ENCODE peak calls at places on chromosomes 5 and 9, in ten cellular contexts. U is AG09309; Y is CD8-positive, alpha-beta T cell; D is SK-N-SH; J is body of pancreas; G is A673; S is GM13977; L is GM20000; C is activated CD8-positive, alpha-beta T cell treated with anti-CD3 and anti-CD28 coated beads for 36 hours; W is heart left ventricle. A is an unnamed sample.

GRCh38 chr5:112848116-112848811 is 12.8 kb upstream of the SRP19 start:
- DNase-seq in U (peak), Y (no peak), D (peak), J (no peak), G (peak), S (peak), L (peak), C (peak), W (no peak), A (peak)

GRCh38 chr5:116273458-116274242 is 188.8 kb downstream of the COMMD10 start:
- DNase-seq in U (no peak), Y (no peak), D (no peak), J (no peak), G (no peak), S (peak), L (peak), C (no peak), W (no peak), A (no peak)

GRCh38 chr5:169914766-169915165 is 65.5 kb downstream of the INSYN2B start:
- DNase-seq in U (no peak), Y (no peak), D (no peak), J (no peak), G (no peak), S (no peak), L (no peak), C (no peak), W (no peak), A (peak)

GRCh38 chr9:116687074-116687761 is at the start of gene TRIM32:
- DNase-seq in U (peak), Y (peak), D (peak), J (peak), G (peak), S (peak), L (peak), C (peak), W (peak), A (peak)

GRCh38 chr5:151251001-151251551 is 1.9 kb upstream of the GM2A start:
- DNase-seq in U (no peak), Y (no peak), D (no peak), J (no peak), G (no peak), S (no peak), L (no peak), C (peak), W (no peak), A (no peak)

GRCh38 chr9:100394032-100394695 is 32.8 kb upstream of the MSANTD3 start:
- DNase-seq in U (no peak), Y (no peak), D (no peak), J (no peak), G (no peak), S (no peak), L (no peak), C (no peak), W (no peak), A (no peak)

GRCh38 chr9:130665431-130666392 is 1.3 kb downstream of the PRDM12 start:
- DNase-seq in U (no peak), Y (no peak), D (peak), J (no peak), G (no peak), S (peak), L (no peak), C (peak), W (no peak), A (no peak)

GRCh38 chr9:27763831-27764230 is 190.6 kb upstream of the C9orf72 start:
- DNase-seq in U (no peak), Y (no peak), D (no peak), J (no peak), G (no peak), S (no peak), L (no peak), C (no peak), W (no peak), A (peak)

GRCh38 chr5:1555011-1555807 is 31.4 kb upstream of the LPCAT1 start:
- DNase-seq in U (peak), Y (no peak), D (no peak), J (no peak), G (no peak), S (peak), L (no peak), C (no peak), W (peak), A (peak)

GRCh38 chr5:52961238-52961637 is 27.9 kb upstream of the ITGA2 start:
- DNase-seq in U (peak), Y (no peak), D (no peak), J (no peak), G (peak), S (no peak), L (no peak), C (no peak), W (no peak), A (peak)

GRCh38 chr5:170311856-170312405 is 14.4 kb upstream of the LCP2 start:
- DNase-seq in U (no peak), Y (no peak), D (no peak), J (no peak), G (no peak), S (no peak), L (no peak), C (no peak), W (no peak), A (peak)

GRCh38 chr9:134738869-134739659 is 97.5 kb downstream of the COL5A1 start:
- DNase-seq in U (no peak), Y (peak), D (peak), J (peak), G (peak), S (no peak), L (peak), C (peak), W (peak), A (peak)

GRCh38 chr5:38009754-38010386 is 170.0 kb upstream of the GDNF start:
- DNase-seq in U (no peak), Y (no peak), D (no peak), J (no peak), G (no peak), S (no peak), L (no peak), C (no peak), W (no peak), A (no peak)

GRCh38 chr9:131619680-131620079 is 74.4 kb downstream of the PRRT1B start:
- DNase-seq in U (no peak), Y (no peak), D (no peak), J (no peak), G (no peak), S (no peak), L (no peak), C (no peak), W (no peak), A (no peak)

GRCh38 chr5:124906339-124907097 is 160.1 kb upstream of the ZNF608 start:
- DNase-seq in U (peak), Y (no peak), D (peak), J (peak), G (peak), S (no peak), L (no peak), C (no peak), W (peak), A (peak)
- TF ChIP-seq CTCF in U (peak), Y (no peak), D (peak), J (peak), G (no peak), S (no peak), L (no peak), C (no peak), W (no peak), A (no peak)

DNA sequence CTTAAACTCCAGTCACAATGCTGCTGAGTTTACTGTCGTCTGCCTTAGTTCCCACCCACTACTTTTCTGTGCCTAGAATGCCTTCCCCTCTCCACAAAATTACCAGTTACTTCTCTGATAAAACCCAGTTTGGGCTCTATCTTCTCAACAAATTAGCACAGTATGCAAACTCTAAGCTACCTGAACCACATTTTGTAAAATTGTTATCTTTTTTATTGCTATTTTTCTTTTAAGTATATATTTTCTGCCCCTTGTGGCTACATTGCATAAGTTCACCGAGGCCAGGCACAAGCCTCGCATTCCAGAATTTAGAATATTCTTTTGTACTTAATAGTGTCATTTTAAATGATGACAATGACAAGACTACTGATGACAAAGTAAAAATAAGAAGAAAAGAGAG is 60.0 kb downstream of the POU5F2 start:
- DNase-seq in U (no peak), Y (no peak), D (no peak), J (no peak), G (no peak), S (no peak), L (no peak), C (no peak), W (no peak), A (no peak)
- TF ChIP-seq CTCF in U (no peak), Y (no peak), D (peak), J (no peak), G (peak), S (no peak), L (no peak), C (no peak), W (peak), A (no peak)

GRCh38 chr5:147464211-147464610 is 45.7 kb downstream of the DPYSL3 start:
- DNase-seq in U (no peak), Y (no peak), D (no peak), J (peak), G (peak), S (peak), L (no peak), C (no peak), W (no peak), A (peak)
- TF ChIP-seq CTCF in U (peak), Y (no peak), D (peak), J (peak), G (peak), S (peak), L (no peak), C (no peak), W (peak), A (peak)

GRCh38 chr5:141100243-141100805 is at the start of gene PCDHB3:
- DNase-seq in U (peak), Y (no peak), D (peak), J (peak), G (peak), S (no peak), L (no peak), C (peak), W (peak), A (peak)
- TF ChIP-seq CTCF in U (peak), Y (no peak), D (peak), J (peak), G (peak), S (peak), L (no peak), C (peak), W (peak), A (peak)

DNA sequence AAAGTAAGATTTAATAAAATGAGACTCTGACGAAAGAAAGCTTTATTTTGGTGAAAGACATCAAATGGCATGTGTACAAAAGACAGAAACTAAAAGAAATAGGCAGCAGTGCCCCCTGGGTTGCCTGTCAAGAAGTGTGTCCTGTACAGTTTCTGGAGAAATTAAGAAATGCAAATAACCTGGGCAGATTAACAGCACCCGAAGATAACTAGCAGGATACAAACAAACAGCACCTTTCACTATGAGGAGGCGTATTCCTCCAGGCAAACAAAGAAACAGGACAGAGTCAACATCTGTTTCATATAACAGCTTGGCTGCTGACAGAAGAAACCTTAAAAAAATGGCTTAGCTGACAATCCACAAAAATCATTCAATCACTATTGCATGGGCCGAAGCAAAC is 162.3 kb downstream of the ARL15 start:
- DNase-seq in U (peak), Y (no peak), D (peak), J (no peak), G (peak), S (no peak), L (no peak), C (no peak), W (no peak), A (peak)
- TF ChIP-seq CTCF in U (peak), Y (no peak), D (peak), J (no peak), G (peak), S (peak), L (no peak), C (no peak), W (no peak), A (no peak)